ENCODE peak calls at places on chromosomes 1 and 21, in eight cellular contexts. V is NB4, B is sciatic nerve, O is body of pancreas, E is fibroblast of mammary gland, T is GM13977, Q is caudate nucleus, P is left ventricle myocardium superior. J is an unnamed sample.
A peak's percentile ranks its signal among the peaks of the same experiment; 100 is the strongest.

GRCh38 chr1:180970333-180971079 is 52.2 kb downstream of the STX6 start:
- DNase-seq in V (no peak), B (no peak), O (no peak), E (no peak), T (no peak), Q (no peak), P (no peak), J (no peak)

GRCh38 chr1:167533851-167534300 is 15.5 kb upstream of the CD247 start:
- DNase-seq in V (peak; percentile 68), B (peak; percentile 78), O (peak; percentile 72), E (peak; percentile 62), T (peak; percentile 71), Q (peak; percentile 57), P (peak; percentile 72), J (peak; percentile 50)

GRCh38 chr1:228813006-228813405 is 77.7 kb downstream of the RHOU start:
- DNase-seq in V (no peak), B (no peak), O (no peak), E (no peak), T (no peak), Q (no peak), P (no peak), J (no peak)

GRCh38 chr1:232688398-232688797 is 58.5 kb upstream of the SIPA1L2 start:
- DNase-seq in V (no peak), B (no peak), O (no peak), E (no peak), T (no peak), Q (no peak), P (no peak), J (no peak)

GRCh38 chr21:44428281-44428942 is 26.9 kb upstream of the LRRC3 start:
- DNase-seq in V (peak; percentile 59), B (peak; percentile 47), O (peak; percentile 21), E (no peak), T (no peak), Q (no peak), P (no peak), J (peak; percentile 68)

GRCh38 chr21:46108827-46109226 is 10.9 kb downstream of the COL6A2 start:
- DNase-seq in V (no peak), B (no peak), O (peak; percentile 5), E (no peak), T (no peak), Q (no peak), P (no peak), J (no peak)

GRCh38 chr1:15326691-15327530 is 79.9 kb downstream of the FHAD1 start:
- DNase-seq in V (no peak), B (no peak), O (no peak), E (peak; percentile 90), T (no peak), Q (no peak), P (no peak), J (no peak)

GRCh38 chr1:103941086-103941485 is 191.4 kb downstream of the AMY1C start:
- DNase-seq in V (no peak), B (no peak), O (no peak), E (no peak), T (no peak), Q (no peak), P (no peak), J (no peak)